ENCODE peak calls at places on chromosomes 13 and 19, in six cellular contexts. One of them, this sample, is unnamed.
A peak's percentile ranks its signal among the peaks of the same experiment; 100 is the strongest.

GRCh38 chr19:38869836-38870607 is 8.1 kb downstream of the RINL start:
- DNase-seq in CD4-positive, alpha-beta memory T cell: peak; percentile 92
- DNase-seq in stomach: peak; percentile 95
- DNase-seq in brain microvascular endothelial cell: peak; percentile 18
- DNase-seq in neuronal stem cell: peak; percentile 77
- DNase-seq in fibroblast of lung: peak; percentile 46
- DNase-seq in this sample: peak; percentile 92

GRCh38 chr13:80306573-80306972 is 34.4 kb downstream of the SPRY2 start:
- DNase-seq in brain microvascular endothelial cell: no peak
- DNase-seq in neuronal stem cell: no peak
- DNase-seq in CD4-positive, alpha-beta memory T cell: no peak
- DNase-seq in fibroblast of lung: no peak
- DNase-seq in stomach: no peak
- DNase-seq in this sample: no peak

GRCh38 chr19:23054456-23054855 is 51.5 kb upstream of the ZNF728 start:
- DNase-seq in stomach: no peak
- DNase-seq in brain microvascular endothelial cell: no peak
- DNase-seq in CD4-positive, alpha-beta memory T cell: no peak
- DNase-seq in neuronal stem cell: no peak
- DNase-seq in fibroblast of lung: no peak
- DNase-seq in this sample: no peak

GRCh38 chr13:94329277-94329676 is 150.2 kb downstream of the DCT start:
- DNase-seq in stomach: no peak
- DNase-seq in neuronal stem cell: no peak
- DNase-seq in CD4-positive, alpha-beta memory T cell: no peak
- DNase-seq in brain microvascular endothelial cell: peak; percentile 74
- DNase-seq in fibroblast of lung: peak; percentile 76
- DNase-seq in this sample: no peak

GRCh38 chr13:107450426-107450825 is 764.9 kb downstream of the LIG4 start:
- DNase-seq in stomach: no peak
- DNase-seq in brain microvascular endothelial cell: no peak
- DNase-seq in CD4-positive, alpha-beta memory T cell: no peak
- DNase-seq in fibroblast of lung: peak; percentile 33
- DNase-seq in neuronal stem cell: no peak
- DNase-seq in this sample: no peak

GRCh38 chr13:104318121-104318520 is 1251.9 kb upstream of the SLC10A2 start:
- DNase-seq in fibroblast of lung: peak; percentile 57
- DNase-seq in brain microvascular endothelial cell: peak; percentile 71
- DNase-seq in stomach: no peak
- DNase-seq in CD4-positive, alpha-beta memory T cell: no peak
- DNase-seq in neuronal stem cell: no peak
- DNase-seq in this sample: no peak

GRCh38 chr13:22934744-22935523 is 245.8 kb upstream of the SGCG start:
- DNase-seq in CD4-positive, alpha-beta memory T cell: no peak
- DNase-seq in neuronal stem cell: no peak
- DNase-seq in brain microvascular endothelial cell: no peak
- DNase-seq in fibroblast of lung: no peak
- DNase-seq in stomach: no peak
- DNase-seq in this sample: no peak

GRCh38 chr13:42048323-42048624 is 174 bp upstream of the DGKH start:
- DNase-seq in neuronal stem cell: no peak
- DNase-seq in stomach: no peak
- DNase-seq in fibroblast of lung: peak; percentile 11
- DNase-seq in CD4-positive, alpha-beta memory T cell: no peak
- DNase-seq in brain microvascular endothelial cell: no peak
- DNase-seq in this sample: no peak

DNA sequence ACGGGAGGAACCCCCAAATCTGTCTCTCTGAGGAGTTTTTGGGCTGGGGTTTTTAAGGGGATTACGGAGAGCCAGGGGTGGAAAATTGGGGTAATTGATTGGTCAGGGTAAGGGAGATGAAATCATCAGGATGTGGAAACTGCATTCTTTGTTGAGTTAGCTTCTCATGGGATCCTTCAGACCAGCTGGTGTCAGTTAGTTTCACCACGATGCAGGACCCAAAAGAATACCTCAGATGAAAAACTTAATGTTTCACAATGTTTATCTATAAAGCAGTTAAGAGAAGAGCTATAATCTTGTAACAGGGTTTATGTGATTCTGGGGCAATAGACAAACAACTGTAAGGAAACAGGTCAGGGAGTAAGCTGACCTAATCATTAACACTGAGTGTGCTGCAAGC is 230.8 kb downstream of the POU4F1 start:
- DNase-seq in fibroblast of lung: no peak
- DNase-seq in CD4-positive, alpha-beta memory T cell: no peak
- DNase-seq in brain microvascular endothelial cell: no peak
- DNase-seq in stomach: no peak
- DNase-seq in neuronal stem cell: no peak
- DNase-seq in this sample: no peak
- H3K4me3 ChIP-seq in fibroblast of lung: no peak overlapping the region
- H3K4me3 ChIP-seq in CD4-positive, alpha-beta memory T cell: no peak overlapping the region
- H3K4me3 ChIP-seq in brain microvascular endothelial cell: no peak overlapping the region
- H3K4me3 ChIP-seq in stomach: no peak overlapping the region
- H3K4me3 ChIP-seq in neuronal stem cell: no peak overlapping the region
- H3K4me3 ChIP-seq in this sample: no peak overlapping the region

GRCh38 chr13:99061411-99061810 is 83.5 kb upstream of the DOCK9 start:
- DNase-seq in brain microvascular endothelial cell: no peak
- DNase-seq in fibroblast of lung: no peak
- DNase-seq in stomach: no peak
- DNase-seq in neuronal stem cell: no peak
- DNase-seq in CD4-positive, alpha-beta memory T cell: no peak
- DNase-seq in this sample: no peak

GRCh38 chr13:99063952-99064351 is 86.1 kb upstream of the DOCK9 start:
- DNase-seq in stomach: no peak
- DNase-seq in neuronal stem cell: no peak
- DNase-seq in brain microvascular endothelial cell: no peak
- DNase-seq in fibroblast of lung: no peak
- DNase-seq in CD4-positive, alpha-beta memory T cell: no peak
- DNase-seq in this sample: no peak

GRCh38 chr13:99064624-99065249 is 86.9 kb upstream of the DOCK9 start:
- DNase-seq in fibroblast of lung: no peak
- DNase-seq in neuronal stem cell: no peak
- DNase-seq in brain microvascular endothelial cell: no peak
- DNase-seq in stomach: no peak
- DNase-seq in CD4-positive, alpha-beta memory T cell: no peak
- DNase-seq in this sample: no peak

GRCh38 chr13:99062593-99062992 is 84.7 kb upstream of the DOCK9 start:
- DNase-seq in CD4-positive, alpha-beta memory T cell: no peak
- DNase-seq in brain microvascular endothelial cell: peak; percentile 42
- DNase-seq in stomach: no peak
- DNase-seq in neuronal stem cell: no peak
- DNase-seq in fibroblast of lung: peak; percentile 78
- DNase-seq in this sample: no peak

GRCh38 chr13:99063178-99063577 is 85.3 kb upstream of the DOCK9 start:
- DNase-seq in neuronal stem cell: no peak
- DNase-seq in CD4-positive, alpha-beta memory T cell: no peak
- DNase-seq in stomach: no peak
- DNase-seq in brain microvascular endothelial cell: no peak
- DNase-seq in fibroblast of lung: no peak
- DNase-seq in this sample: no peak
- H3K4me3 ChIP-seq in neuronal stem cell: no peak overlapping the region
- H3K4me3 ChIP-seq in CD4-positive, alpha-beta memory T cell: no peak overlapping the region
- H3K4me3 ChIP-seq in stomach: no peak overlapping the region
- H3K4me3 ChIP-seq in brain microvascular endothelial cell: no peak overlapping the region
- H3K4me3 ChIP-seq in fibroblast of lung: no peak overlapping the region
- H3K4me3 ChIP-seq in this sample: no peak overlapping the region

DNA sequence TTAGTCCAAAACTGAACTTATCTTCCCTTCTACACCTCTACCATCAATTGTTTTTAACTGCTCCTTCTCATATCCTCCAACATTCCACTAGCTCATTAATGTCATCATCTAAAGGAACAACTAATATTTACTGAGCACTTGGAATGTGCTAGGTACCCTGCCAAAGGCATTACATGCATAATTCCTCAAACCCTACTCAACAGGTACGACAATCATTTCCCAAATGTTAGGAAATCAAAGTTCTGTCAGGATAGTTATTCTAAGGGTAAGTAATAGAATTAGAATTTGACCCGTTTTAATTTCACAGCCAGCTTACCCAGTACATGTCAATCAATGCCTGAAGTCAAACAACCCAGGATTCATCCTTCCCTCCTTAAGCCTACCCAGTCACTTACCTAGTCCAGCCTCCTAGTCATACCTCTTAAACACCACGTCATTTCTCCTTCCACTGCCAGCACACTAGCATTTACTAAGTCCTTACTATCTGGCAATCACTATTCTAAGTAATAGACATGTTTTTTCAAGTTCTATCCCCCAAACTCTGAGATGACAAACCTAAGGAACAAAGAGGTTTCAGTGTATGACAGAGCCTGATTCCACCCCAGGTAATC is 2.4 kb downstream of the LNX2 start:
- DNase-seq in neuronal stem cell: no peak
- DNase-seq in fibroblast of lung: no peak
- DNase-seq in stomach: peak; percentile 28
- DNase-seq in brain microvascular endothelial cell: no peak
- DNase-seq in CD4-positive, alpha-beta memory T cell: no peak
- DNase-seq in this sample: no peak
- H3K4me3 ChIP-seq in neuronal stem cell: no peak overlapping the region
- H3K4me3 ChIP-seq in fibroblast of lung: no peak overlapping the region
- H3K4me3 ChIP-seq in stomach: peak overlapping the region; percentile 87
- H3K4me3 ChIP-seq in brain microvascular endothelial cell: no peak overlapping the region
- H3K4me3 ChIP-seq in CD4-positive, alpha-beta memory T cell: no peak overlapping the region
- H3K4me3 ChIP-seq in this sample: no peak overlapping the region

GRCh38 chr13:67229438-67230242 is 496 bp downstream of the PCDH9 start:
- DNase-seq in CD4-positive, alpha-beta memory T cell: no peak
- DNase-seq in stomach: no peak
- DNase-seq in brain microvascular endothelial cell: peak; percentile 29
- DNase-seq in neuronal stem cell: peak; percentile 4
- DNase-seq in fibroblast of lung: peak; percentile 28
- DNase-seq in this sample: no peak

GRCh38 chr13:67228909-67229308 is 1.2 kb downstream of the PCDH9 start:
- DNase-seq in CD4-positive, alpha-beta memory T cell: no peak
- DNase-seq in brain microvascular endothelial cell: no peak
- DNase-seq in fibroblast of lung: peak; percentile 30
- DNase-seq in stomach: no peak
- DNase-seq in neuronal stem cell: no peak
- DNase-seq in this sample: no peak

GRCh38 chr13:67230774-67231480 is 791 bp upstream of the PCDH9 start:
- DNase-seq in CD4-positive, alpha-beta memory T cell: peak; percentile 44
- DNase-seq in fibroblast of lung: peak; percentile 77
- DNase-seq in neuronal stem cell: peak; percentile 68
- DNase-seq in brain microvascular endothelial cell: peak; percentile 48
- DNase-seq in stomach: peak; percentile 67
- DNase-seq in this sample: no peak

GRCh38 chr13:67231481-67231940 is 1.4 kb upstream of the PCDH9 start:
- DNase-seq in stomach: no peak
- DNase-seq in CD4-positive, alpha-beta memory T cell: no peak
- DNase-seq in neuronal stem cell: peak; percentile 9
- DNase-seq in brain microvascular endothelial cell: no peak
- DNase-seq in fibroblast of lung: peak; percentile 8
- DNase-seq in this sample: no peak

GRCh38 chr13:67230243-67230773 is at the start of gene PCDH9:
- DNase-seq in stomach: peak; percentile 95
- DNase-seq in fibroblast of lung: peak; percentile 99
- DNase-seq in brain microvascular endothelial cell: peak; percentile 97
- DNase-seq in neuronal stem cell: peak; percentile 95
- DNase-seq in CD4-positive, alpha-beta memory T cell: peak; percentile 81
- DNase-seq in this sample: peak; percentile 59
- H3K4me3 ChIP-seq in stomach: peak within 1 kb of the TSS; percentile 94
- H3K4me3 ChIP-seq in fibroblast of lung: peak within 1 kb of the TSS; percentile 75
- H3K4me3 ChIP-seq in brain microvascular endothelial cell: peak within 1 kb of the TSS; percentile 85
- H3K4me3 ChIP-seq in neuronal stem cell: peak within 1 kb of the TSS; percentile 88
- H3K4me3 ChIP-seq in CD4-positive, alpha-beta memory T cell: peak within 1 kb of the TSS; percentile 67
- H3K4me3 ChIP-seq in this sample: peak within 1 kb of the TSS; percentile 72

GRCh38 chr13:98299954-98300350 is 122.9 kb upstream of the RNF113B start:
- DNase-seq in CD4-positive, alpha-beta memory T cell: no peak
- DNase-seq in stomach: no peak
- DNase-seq in neuronal stem cell: no peak
- DNase-seq in fibroblast of lung: no peak
- DNase-seq in brain microvascular endothelial cell: no peak
- DNase-seq in this sample: no peak

GRCh38 chr13:98300956-98301641 is 124.0 kb upstream of the RNF113B start:
- DNase-seq in brain microvascular endothelial cell: no peak
- DNase-seq in fibroblast of lung: peak; percentile 91
- DNase-seq in CD4-positive, alpha-beta memory T cell: no peak
- DNase-seq in stomach: peak; percentile 69
- DNase-seq in neuronal stem cell: no peak
- DNase-seq in this sample: no peak

GRCh38 chr13:98297043-98297442 is 120.0 kb upstream of the RNF113B start:
- DNase-seq in neuronal stem cell: no peak
- DNase-seq in CD4-positive, alpha-beta memory T cell: no peak
- DNase-seq in brain microvascular endothelial cell: no peak
- DNase-seq in fibroblast of lung: no peak
- DNase-seq in stomach: no peak
- DNase-seq in this sample: no peak

GRCh38 chr13:98299243-98299953 is 122.3 kb upstream of the RNF113B start:
- DNase-seq in neuronal stem cell: no peak
- DNase-seq in brain microvascular endothelial cell: no peak
- DNase-seq in CD4-positive, alpha-beta memory T cell: no peak
- DNase-seq in stomach: no peak
- DNase-seq in fibroblast of lung: peak; percentile 31
- DNase-seq in this sample: no peak

GRCh38 chr13:98298599-98298998 is 121.5 kb upstream of the RNF113B start:
- DNase-seq in CD4-positive, alpha-beta memory T cell: no peak
- DNase-seq in neuronal stem cell: no peak
- DNase-seq in fibroblast of lung: no peak
- DNase-seq in stomach: no peak
- DNase-seq in brain microvascular endothelial cell: no peak
- DNase-seq in this sample: no peak
- H3K4me3 ChIP-seq in CD4-positive, alpha-beta memory T cell: no peak overlapping the region
- H3K4me3 ChIP-seq in neuronal stem cell: no peak overlapping the region
- H3K4me3 ChIP-seq in fibroblast of lung: no peak overlapping the region
- H3K4me3 ChIP-seq in stomach: no peak overlapping the region
- H3K4me3 ChIP-seq in brain microvascular endothelial cell: no peak overlapping the region
- H3K4me3 ChIP-seq in this sample: no peak overlapping the region

GRCh38 chr19:50819636-50820035 is 4.0 kb downstream of the KLK1 start:
- DNase-seq in CD4-positive, alpha-beta memory T cell: no peak
- DNase-seq in neuronal stem cell: no peak
- DNase-seq in brain microvascular endothelial cell: no peak
- DNase-seq in fibroblast of lung: no peak
- DNase-seq in stomach: no peak
- DNase-seq in this sample: no peak
- H3K4me3 ChIP-seq in CD4-positive, alpha-beta memory T cell: no peak overlapping the region
- H3K4me3 ChIP-seq in neuronal stem cell: no peak overlapping the region
- H3K4me3 ChIP-seq in brain microvascular endothelial cell: no peak overlapping the region
- H3K4me3 ChIP-seq in fibroblast of lung: no peak overlapping the region
- H3K4me3 ChIP-seq in stomach: no peak overlapping the region
- H3K4me3 ChIP-seq in this sample: no peak overlapping the region

GRCh38 chr19:41998246-41999020 is 4.4 kb upstream of the ATP1A3 start:
- DNase-seq in stomach: peak; percentile 29
- DNase-seq in brain microvascular endothelial cell: peak; percentile 6
- DNase-seq in fibroblast of lung: peak; percentile 27
- DNase-seq in CD4-positive, alpha-beta memory T cell: no peak
- DNase-seq in neuronal stem cell: peak; percentile 66
- DNase-seq in this sample: peak; percentile 20
- H3K4me3 ChIP-seq in stomach: peak overlapping the region; percentile 26
- H3K4me3 ChIP-seq in brain microvascular endothelial cell: no peak overlapping the region
- H3K4me3 ChIP-seq in fibroblast of lung: no peak overlapping the region
- H3K4me3 ChIP-seq in CD4-positive, alpha-beta memory T cell: no peak overlapping the region
- H3K4me3 ChIP-seq in neuronal stem cell: no peak overlapping the region
- H3K4me3 ChIP-seq in this sample: no peak overlapping the region

This sample was measured in CD8-positive, alpha-beta T cell.